ENCODE peak calls at places on chromosomes 2 and 18, in five cellular contexts. I is A549, Q is H1, V is HepG2, Y is K562. K is an unnamed sample.

GRCh38 chr2:238422940-238423339 is 3.8 kb upstream of the ASB1 start:
- DNase-seq in I (no peak), Q (no peak), V (no peak), Y (no peak), K (no peak)

GRCh38 chr2:157572725-157573124 is 55.9 kb downstream of the ACVR1C start:
- DNase-seq in Y (peak), I (peak), V (peak), Q (no peak), K (no peak)

GRCh38 chr18:25230658-25231326 is 121.2 kb downstream of the ZNF521 start:
- DNase-seq in Q (no peak), I (peak), Y (no peak), V (no peak), K (peak)

GRCh38 chr2:942775-943460 is 7.7 kb upstream of the SNTG2 start:
- DNase-seq in V (no peak), Q (no peak), I (no peak), Y (no peak), K (no peak)

GRCh38 chr2:201932511-201932910 is 101.1 kb upstream of the FZD7 start:
- DNase-seq in Q (no peak), V (no peak), Y (no peak), I (no peak), K (no peak)

GRCh38 chr2:7026740-7027139 is 109.5 kb downstream of the RNF144A start:
- DNase-seq in Q (no peak), V (no peak), Y (no peak), I (no peak), K (no peak)

GRCh38 chr2:45312275-45312674 is 298.8 kb downstream of the SRBD1 start:
- DNase-seq in Y (no peak), Q (no peak), V (peak), I (peak), K (no peak)

GRCh38 chr18:46474487-46475366 is 182.3 kb downstream of the LOXHD1 start:
- DNase-seq in Y (no peak), Q (no peak), V (no peak), I (no peak), K (no peak)

GRCh38 chr2:133130548-133131246 is 437.6 kb downstream of the NCKAP5 start:
- DNase-seq in I (peak), Y (no peak), V (no peak), Q (no peak), K (peak)

GRCh38 chr2:117942958-117943672 is 70.8 kb downstream of the CCDC93 start:
- DNase-seq in I (no peak), V (no peak), Y (no peak), Q (no peak), K (peak)

GRCh38 chr2:102520801-102521200 is 47.8 kb downstream of the SLC9A4 start:
- DNase-seq in I (no peak), Y (no peak), V (peak), Q (no peak), K (no peak)

GRCh38 chr2:140891614-140892212 is 1239.1 kb downstream of the LRP1B start:
- DNase-seq in I (peak), V (no peak), Y (no peak), Q (no peak), K (no peak)

GRCh38 chr2:74850816-74851566 is 17.1 kb downstream of the HK2 start:
- DNase-seq in V (no peak), I (no peak), Q (no peak), Y (no peak), K (peak)

GRCh38 chr2:64354857-64355680 is 98.9 kb upstream of the LGALSL start:
- DNase-seq in Q (no peak), V (no peak), I (peak), Y (peak), K (peak)

GRCh38 chr2:197145471-197146056 is 165.0 kb downstream of the ANKRD44 start:
- DNase-seq in Q (no peak), V (no peak), I (no peak), Y (no peak), K (no peak)
- TF ChIP-seq MAFK in Q (no peak), V (no peak), I (no peak), Y (no peak), K (no peak)

GRCh38 chr2:126644630-126645191 is 11.2 kb upstream of the GYPC start:
- DNase-seq in I (no peak), Y (peak), Q (peak), V (no peak), K (no peak)

GRCh38 chr2:126645211-126645618 is 10.7 kb upstream of the GYPC start:
- DNase-seq in Q (peak), Y (peak), V (no peak), I (no peak), K (no peak)

GRCh38 chr2:126642031-126642430 is 13.9 kb upstream of the GYPC start:
- DNase-seq in Y (no peak), I (no peak), V (no peak), Q (peak), K (no peak)

GRCh38 chr2:126643972-126644371 is 12.0 kb upstream of the GYPC start:
- DNase-seq in V (no peak), I (no peak), Y (no peak), Q (no peak), K (no peak)

GRCh38 chr2:126643431-126643830 is 12.5 kb upstream of the GYPC start:
- DNase-seq in Q (peak), Y (no peak), V (no peak), I (no peak), K (no peak)
- TF ChIP-seq MAFK in Q (no peak), Y (no peak), V (no peak), I (no peak), K (no peak)

DNA sequence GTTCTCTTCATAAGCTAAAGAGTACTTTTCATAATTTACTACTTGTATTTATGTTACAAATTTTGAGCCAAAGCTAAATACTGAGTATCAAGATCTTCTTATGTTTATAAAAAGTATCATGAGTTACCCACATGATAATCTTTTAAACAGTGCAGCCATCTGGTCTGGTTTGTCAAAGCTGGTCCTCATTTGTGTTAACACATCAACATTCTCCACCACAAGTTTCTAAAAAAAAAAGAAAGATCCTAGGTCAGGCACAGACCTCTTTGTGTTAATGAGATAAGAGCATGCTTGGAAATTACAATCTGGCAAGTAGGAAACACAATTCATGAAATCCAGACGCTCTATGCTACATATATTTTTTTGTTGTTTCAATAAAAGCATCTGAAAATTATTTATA is 75.5 kb upstream of the FRZB start:
- DNase-seq in Q (no peak), I (no peak), Y (peak), V (no peak), K (peak)
- TF ChIP-seq MAFK in Q (no peak), I (no peak), Y (no peak), V (no peak), K (no peak)

GRCh38 chr18:76474824-76475223 is 20.2 kb downstream of the ZNF516 start:
- DNase-seq in V (no peak), Q (no peak), Y (no peak), I (no peak), K (no peak)

GRCh38 chr18:76479351-76480238 is 15.4 kb downstream of the ZNF516 start:
- DNase-seq in I (no peak), Q (no peak), V (no peak), Y (no peak), K (no peak)

GRCh38 chr18:76480913-76481312 is 14.1 kb downstream of the ZNF516 start:
- DNase-seq in V (peak), Y (no peak), I (no peak), Q (no peak), K (no peak)

GRCh38 chr18:76475450-76476203 is 19.4 kb downstream of the ZNF516 start:
- DNase-seq in V (no peak), Y (no peak), I (peak), Q (no peak), K (no peak)

GRCh38 chr18:76476665-76477561 is 18.1 kb downstream of the ZNF516 start:
- DNase-seq in I (peak), V (peak), Q (no peak), Y (peak), K (peak)
- TF ChIP-seq MAFK in I (peak), V (peak), Q (peak), Y (peak), K (peak)

DNA sequence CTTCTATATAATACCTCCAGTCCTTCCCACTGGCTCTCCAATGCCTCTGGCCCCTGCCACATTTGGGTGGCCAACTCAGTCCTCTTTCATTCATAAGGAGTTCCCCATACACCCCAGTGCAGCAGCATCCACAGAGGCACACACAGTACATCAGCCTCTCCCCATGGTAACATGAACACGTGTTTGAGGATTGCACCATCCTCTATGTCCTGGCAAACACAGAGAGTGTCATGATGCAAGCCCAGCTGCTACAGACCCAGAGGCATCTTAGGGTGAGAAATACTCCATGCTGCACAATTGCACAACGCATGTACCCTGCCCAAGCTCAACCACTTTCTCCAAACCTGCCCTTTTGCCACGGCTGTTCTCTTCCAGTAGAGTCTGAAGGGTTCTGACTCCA is 11.5 kb downstream of the IGFBP5 start:
- DNase-seq in Q (no peak), Y (no peak), I (peak), V (peak), K (peak)
- TF ChIP-seq MAFK in Q (no peak), Y (no peak), I (no peak), V (no peak), K (no peak)

DNA sequence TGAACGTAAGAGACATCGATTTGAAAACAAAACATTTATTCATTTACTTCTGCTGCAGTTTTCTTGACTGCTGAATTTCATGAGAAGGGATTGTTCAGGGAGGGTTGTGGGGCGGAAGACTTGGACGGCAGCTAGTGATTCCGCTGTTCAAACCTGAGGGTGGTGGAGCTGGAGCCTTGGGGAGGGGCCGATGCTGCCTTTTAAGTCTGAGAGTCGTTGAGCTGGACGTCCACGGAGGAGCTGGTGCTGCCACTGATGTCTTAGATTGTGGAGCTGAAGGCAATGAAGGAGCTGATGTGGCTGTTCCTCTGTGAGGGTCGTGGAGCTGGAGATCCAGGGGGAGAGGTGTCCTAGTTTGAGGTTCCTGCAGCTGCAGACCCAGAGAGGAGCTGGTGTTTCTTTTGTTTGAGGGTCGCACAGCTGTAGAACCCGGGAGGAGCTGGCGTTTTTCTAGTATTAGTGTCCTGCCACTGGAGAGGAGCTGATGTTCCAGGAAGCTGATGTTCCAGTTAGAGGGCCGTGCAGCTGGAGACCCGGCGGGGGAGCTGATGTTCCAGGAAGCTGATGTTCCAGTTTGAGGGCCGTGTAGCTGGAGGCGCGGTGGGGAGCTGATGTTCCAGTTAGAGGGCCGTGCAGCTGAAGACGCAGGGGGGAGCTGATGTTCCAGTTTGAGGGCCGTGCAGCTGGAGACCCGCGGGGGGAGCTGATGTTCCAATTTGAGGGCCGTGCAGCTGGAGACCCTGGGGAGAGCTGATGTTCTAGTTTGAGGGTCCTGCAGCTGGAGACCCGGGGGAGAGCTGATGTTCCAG is 150.9 kb downstream of the RTP5 start:
- DNase-seq in I (peak), Y (peak), V (peak), Q (no peak), K (no peak)
- TF ChIP-seq MAFK in I (no peak), Y (no peak), V (no peak), Q (no peak), K (no peak)

GRCh38 chr2:170524828-170525565 is 190.1 kb upstream of the SP5 start:
- DNase-seq in Q (no peak), Y (no peak), V (no peak), I (no peak), K (peak)
- TF ChIP-seq MAFK in Q (no peak), Y (no peak), V (no peak), I (no peak), K (no peak)

DNA sequence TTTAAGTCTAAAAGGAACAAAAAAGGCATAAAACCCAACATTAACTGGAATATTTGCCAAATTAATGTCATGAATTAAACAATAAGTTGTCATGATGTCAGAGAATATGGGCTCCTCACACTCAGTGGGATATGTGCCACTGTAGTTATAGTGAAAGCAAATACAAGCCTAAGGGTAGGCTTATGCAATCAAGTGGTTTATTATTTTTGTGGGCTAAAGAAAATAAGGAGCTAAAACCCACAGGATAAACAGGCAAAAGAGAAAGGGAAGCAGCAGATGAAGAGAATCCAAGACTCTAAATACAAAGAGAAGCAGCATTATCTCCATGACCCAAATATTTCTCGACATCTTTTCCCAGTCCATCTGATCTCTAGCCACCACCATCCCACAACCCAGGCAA is 17.5 kb downstream of the YWHAQ start:
- DNase-seq in Q (no peak), Y (no peak), I (no peak), V (no peak), K (peak)
- TF ChIP-seq MAFK in Q (no peak), Y (no peak), I (no peak), V (no peak), K (no peak)

GRCh38 chr2:33375054-33375453 is 101.4 kb upstream of the RASGRP3 start:
- DNase-seq in I (no peak), Q (no peak), Y (no peak), V (no peak), K (peak)
- TF ChIP-seq MAFK in I (no peak), Q (no peak), Y (no peak), V (no peak), K (no peak)

DNA sequence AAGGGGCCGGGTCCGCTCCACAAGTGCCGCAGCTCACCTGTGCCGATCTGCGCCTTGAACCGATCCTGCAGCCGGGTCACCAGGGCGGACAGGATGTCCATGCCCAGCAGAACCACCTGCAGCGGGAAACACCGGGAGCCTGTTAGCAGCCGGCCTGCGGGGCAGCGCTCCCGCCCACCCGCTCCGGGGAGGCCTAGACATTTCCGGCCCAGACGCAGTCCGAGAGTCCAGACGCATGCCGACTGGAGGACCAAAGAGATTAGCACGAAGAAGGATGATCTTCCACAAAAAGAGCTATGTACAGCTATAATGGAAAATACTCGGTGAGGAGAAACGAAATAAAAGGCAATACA is 494 bp upstream of the RNU4ATAC start:
- DNase-seq in V (peak), I (peak), Q (peak), Y (peak), K (peak)
- TF ChIP-seq MAFK in V (no peak), I (no peak), Q (no peak), Y (no peak), K (no peak)

K was measured in IMR-90.